ENCODE peak calls at places on chromosomes 3 and 15, in seven cellular contexts. P, H, R, D, Z, Q and K are unnamed samples.

GRCh38 chr3:57962448-57962834 is 45.8 kb upstream of the FLNB start:
- DNase-seq in P (no peak), H (no peak), R (no peak), D (no peak), Z (no peak), Q (no peak), K (no peak)

GRCh38 chr3:100740207-100740606 is 30.9 kb downstream of the TFG start:
- DNase-seq in P (no peak), H (no peak), R (no peak), D (no peak), Z (no peak), Q (no peak), K (no peak)

GRCh38 chr3:180755553-180755952 is 76.3 kb upstream of the CCDC39 start:
- DNase-seq in P (no peak), H (no peak), R (no peak), D (no peak), Z (no peak), Q (peak; percentile 50), K (no peak)

GRCh38 chr3:37130448-37130847 is 43.9 kb downstream of the LRRFIP2 start:
- DNase-seq in P (no peak), H (no peak), R (no peak), D (no peak), Z (no peak), Q (no peak), K (no peak)

GRCh38 chr15:100901702-100902435 is 17.3 kb upstream of the LRRK1 start:
- DNase-seq in P (no peak), H (no peak), R (no peak), D (no peak), Z (peak; percentile 69), Q (peak; percentile 33), K (no peak)

GRCh38 chr3:88188436-88188835 is 38.7 kb downstream of the C3orf38 start:
- DNase-seq in P (no peak), H (no peak), R (no peak), D (no peak), Z (no peak), Q (no peak), K (no peak)

GRCh38 chr3:186413615-186414415 is 51.8 kb upstream of the DGKG start:
- DNase-seq in P (peak; percentile 53), H (no peak), R (peak; percentile 86), D (no peak), Z (no peak), Q (peak; percentile 74), K (no peak)

GRCh38 chr3:164641071-164641470 is 437.2 kb downstream of the SI start:
- DNase-seq in P (no peak), H (no peak), R (no peak), D (no peak), Z (no peak), Q (no peak), K (peak; percentile 3)

GRCh38 chr15:73694419-73694818 is 10.2 kb downstream of the CD276 start:
- DNase-seq in P (peak; percentile 68), H (no peak), R (no peak), D (no peak), Z (no peak), Q (no peak), K (no peak)

GRCh38 chr3:15476378-15476777 is 45.1 kb downstream of the COLQ start:
- DNase-seq in P (no peak), H (no peak), R (no peak), D (no peak), Z (no peak), Q (peak; percentile 3), K (no peak)

DNA sequence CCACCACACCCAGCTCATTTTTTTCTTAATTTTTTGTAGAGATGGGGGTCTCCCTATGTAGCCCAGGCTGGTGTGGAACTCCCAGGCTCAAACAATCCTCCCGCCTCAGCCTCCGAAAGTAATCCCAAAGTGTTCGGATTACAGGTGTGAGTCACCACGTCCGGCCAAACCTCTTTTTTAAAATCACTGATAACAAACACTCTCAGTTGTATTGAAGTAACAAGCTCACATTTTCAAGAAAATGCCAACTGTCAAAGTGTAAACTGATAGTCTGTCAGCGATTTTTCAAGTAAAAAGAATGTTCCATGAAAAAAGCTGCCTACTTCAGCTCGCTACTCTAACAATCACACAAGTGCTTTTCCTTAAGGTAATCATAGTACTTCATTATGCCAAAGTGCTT is 33.4 kb downstream of the UBXN7 start:
- DNase-seq in P (no peak), H (no peak), R (no peak), D (no peak), Z (no peak), Q (no peak), K (no peak)
- H3K36me3 ChIP-seq in P (peaks cover 3% of the 10 kb centered on the region), H (peaks cover 4% of the 10 kb centered on the region), R (peaks cover 31% of the 10 kb centered on the region), D (peaks cover 83% of the 10 kb centered on the region), Z (peaks cover 30% of the 10 kb centered on the region), Q (peaks cover 61% of the 10 kb centered on the region), K (no peaks in the 10 kb centered on the region)

DNA sequence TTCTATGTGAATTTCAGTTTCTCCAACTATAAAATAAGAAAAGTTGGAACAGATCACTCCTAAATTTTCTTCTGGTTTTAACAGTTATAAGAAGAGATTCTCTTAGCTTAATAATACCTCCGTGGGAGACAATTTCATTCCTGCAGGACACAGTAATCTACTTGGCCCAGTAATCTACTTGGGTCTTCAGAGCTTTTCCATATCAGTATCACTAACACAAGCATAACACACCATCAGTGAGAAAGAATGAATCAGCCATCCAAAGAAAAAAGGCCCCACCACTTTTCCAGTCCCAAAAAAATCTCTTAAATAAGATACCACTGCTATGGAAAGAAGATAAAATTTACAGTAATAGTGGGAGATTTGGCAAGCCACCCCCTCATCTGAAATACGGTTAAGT is 20.2 kb downstream of the SIN3A start:
- DNase-seq in P (no peak), H (no peak), R (no peak), D (no peak), Z (no peak), Q (no peak), K (no peak)
- H3K36me3 ChIP-seq in P (peaks cover 9% of the 10 kb centered on the region), H (no peaks in the 10 kb centered on the region), R (peaks cover 19% of the 10 kb centered on the region), D (peaks cover 65% of the 10 kb centered on the region), Z (peaks cover 67% of the 10 kb centered on the region), Q (peaks cover 52% of the 10 kb centered on the region), K (no peaks in the 10 kb centered on the region)

GRCh38 chr3:12968541-12968940 is 104.7 kb downstream of the IQSEC1 start:
- DNase-seq in P (no peak), H (no peak), R (no peak), D (no peak), Z (no peak), Q (no peak), K (no peak)

GRCh38 chr3:12967751-12968209 is 105.4 kb downstream of the IQSEC1 start:
- DNase-seq in P (peak; percentile 90), H (peak; percentile 94), R (peak; percentile 93), D (peak; percentile 53), Z (peak; percentile 86), Q (peak; percentile 98), K (peak; percentile 94)

GRCh38 chr3:12966847-12967750 is 106.1 kb downstream of the IQSEC1 start:
- DNase-seq in P (peak; percentile 18), H (no peak), R (no peak), D (no peak), Z (no peak), Q (no peak), K (peak; percentile 40)

GRCh38 chr3:12970684-12971083 is 102.5 kb downstream of the IQSEC1 start:
- DNase-seq in P (no peak), H (no peak), R (no peak), D (no peak), Z (no peak), Q (no peak), K (peak; percentile 16)

GRCh38 chr3:12969487-12969886 is 103.7 kb downstream of the IQSEC1 start:
- DNase-seq in P (no peak), H (no peak), R (peak; percentile 74), D (no peak), Z (no peak), Q (no peak), K (peak; percentile 17)
- H3K36me3 ChIP-seq in P (no peaks in the 10 kb centered on the region), H (no peaks in the 10 kb centered on the region), R (no peaks in the 10 kb centered on the region), D (no peaks in the 10 kb centered on the region), Z (peaks cover 4% of the 10 kb centered on the region), Q (no peaks in the 10 kb centered on the region), K (no peaks in the 10 kb centered on the region)

DNA sequence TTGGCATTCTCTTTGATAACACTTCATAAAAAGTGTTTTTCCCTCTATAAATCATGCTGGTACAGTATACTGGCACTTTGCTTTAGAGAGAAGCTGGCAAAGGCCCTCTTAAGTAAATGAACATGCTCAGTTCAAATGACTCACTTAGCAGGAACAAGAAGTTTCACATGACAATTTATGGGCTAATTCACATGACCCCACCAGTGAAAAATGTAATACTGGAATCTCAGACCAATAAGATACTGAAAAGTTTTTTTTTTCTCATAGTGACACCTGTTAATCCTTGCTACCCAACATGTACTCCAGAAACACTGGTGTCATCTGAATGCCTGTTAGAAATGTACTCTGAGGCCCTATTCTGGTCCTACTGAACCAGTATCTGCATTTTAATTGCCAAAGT is 13.9 kb downstream of the BTBD1 start:
- DNase-seq in P (peak; percentile 79), H (no peak), R (no peak), D (no peak), Z (no peak), Q (no peak), K (no peak)
- H3K36me3 ChIP-seq in P (peaks cover 4% of the 10 kb centered on the region), H (peaks cover 5% of the 10 kb centered on the region), R (peaks cover 41% of the 10 kb centered on the region), D (peaks cover 81% of the 10 kb centered on the region), Z (peaks cover 67% of the 10 kb centered on the region), Q (peaks cover 78% of the 10 kb centered on the region), K (no peaks in the 10 kb centered on the region)

GRCh38 chr3:152445227-152445626 is 176.5 kb downstream of the MBNL1 start:
- DNase-seq in P (no peak), H (no peak), R (no peak), D (no peak), Z (no peak), Q (no peak), K (no peak)
- H3K36me3 ChIP-seq in P (peaks cover 5% of the 10 kb centered on the region), H (no peaks in the 10 kb centered on the region), R (peaks cover 9% of the 10 kb centered on the region), D (peaks cover 55% of the 10 kb centered on the region), Z (peaks cover 49% of the 10 kb centered on the region), Q (no peaks in the 10 kb centered on the region), K (no peaks in the 10 kb centered on the region)